ENCODE peak calls at places on chromosome 15, in eight cellular contexts. B, K, I, M, R, G, D and F are unnamed samples.

GRCh38 chr15:101156509-101157159 is 95.2 kb downstream of the CHSY1 start:
- DNase-seq in G (no peak), R (peak), D (no peak), B (no peak), M (no peak), K (no peak), I (no peak), F (peak)

GRCh38 chr15:61685971-61686370 is 374.3 kb downstream of the VPS13C start:
- DNase-seq in G (no peak), M (no peak), K (no peak), I (no peak), B (no peak), R (no peak), D (no peak), F (no peak)

GRCh38 chr15:71444032-71444810 is 328.9 kb downstream of the THSD4 start:
- DNase-seq in B (no peak), G (no peak), M (no peak), D (no peak), K (no peak), I (no peak), R (no peak), F (no peak)

GRCh38 chr15:75554717-75555116 is 24.4 kb downstream of the PTPN9 start:
- DNase-seq in R (no peak), M (no peak), I (peak), K (no peak), G (peak), D (no peak), B (no peak), F (no peak)

GRCh38 chr15:64013179-64014043 is 32.9 kb downstream of the DAPK2 start:
- DNase-seq in R (no peak), K (peak), B (no peak), G (peak), I (no peak), D (no peak), M (no peak), F (no peak)

GRCh38 chr15:70132571-70132970 is 34.9 kb upstream of the TLE3 start:
- DNase-seq in G (no peak), D (no peak), B (no peak), R (no peak), M (no peak), K (no peak), I (no peak), F (no peak)

GRCh38 chr15:98518823-98519561 is 129.3 kb upstream of the IGF1R start:
- DNase-seq in I (peak), G (peak), R (peak), M (peak), D (peak), K (peak), B (peak), F (peak)

GRCh38 chr15:51161491-51162260 is 67.0 kb upstream of the TNFAIP8L3 start:
- DNase-seq in R (no peak), B (no peak), D (no peak), G (no peak), K (no peak), M (no peak), I (peak), F (no peak)

GRCh38 chr15:90637693-90638092 is 79.5 kb upstream of the BLM start:
- DNase-seq in G (no peak), M (no peak), I (no peak), K (no peak), B (no peak), R (no peak), D (no peak), F (no peak)